ENCODE peak calls at places on chromosomes 13 and 19, in six cellular contexts. I is heart left ventricle, D is lower lobe of right lung, J is A549, S is fibroblast of lung, N is body of pancreas. H is an unnamed sample.

GRCh38 chr13:109576331-109576813 is 210.0 kb downstream of the IRS2 start:
- DNase-seq in I (no peak), N (no peak), S (peak; percentile 52), J (peak; percentile 6), D (no peak), H (peak; percentile 10)

GRCh38 chr13:41668130-41668757 is 210.9 kb downstream of the RGCC start:
- DNase-seq in J (peak; percentile 55), D (no peak), N (peak; percentile 67), I (no peak), S (peak; percentile 96), H (peak; percentile 91)

GRCh38 chr13:110327036-110327790 is 20.1 kb downstream of the COL4A2 start:
- DNase-seq in N (peak; percentile 53), S (no peak), I (no peak), J (no peak), D (no peak), H (peak; percentile 76)

GRCh38 chr19:17379221-17379631 is 2.1 kb upstream of the PLVAP start:
- DNase-seq in N (no peak), S (no peak), J (no peak), I (no peak), D (no peak), H (no peak)

GRCh38 chr13:111336666-111337065 is 16.2 kb downstream of the TEX29 start:
- DNase-seq in I (no peak), N (no peak), S (peak; percentile 52), J (no peak), D (no peak), H (no peak)

GRCh38 chr19:38702278-38702677 is 42.0 kb downstream of the CAPN12 start:
- DNase-seq in D (no peak), I (no peak), N (no peak), J (no peak), S (no peak), H (no peak)

GRCh38 chr13:98557934-98558630 is 18.8 kb downstream of the STK24 start:
- DNase-seq in J (no peak), N (no peak), I (no peak), S (no peak), D (no peak), H (peak; percentile 43)

GRCh38 chr19:29918891-29919290 is 23.1 kb upstream of the URI1 start:
- DNase-seq in D (no peak), N (no peak), J (no peak), I (no peak), S (no peak), H (no peak)

GRCh38 chr19:35313614-35314013 is 15.4 kb upstream of the CD22 start:
- DNase-seq in S (no peak), I (peak; percentile 24), J (no peak), N (no peak), D (no peak), H (no peak)

GRCh38 chr13:34678154-34678553 is 263.9 kb upstream of the NBEA start:
- DNase-seq in S (peak; percentile 13), N (no peak), I (no peak), D (no peak), J (peak; percentile 15), H (peak; percentile 82)

GRCh38 chr19:38557205-38557799 is 60.5 kb downstream of the MAP4K1 start:
- DNase-seq in J (no peak), D (peak; percentile 64), S (no peak), N (no peak), I (peak; percentile 58), H (no peak)

GRCh38 chr13:41075034-41075433 is 13.7 kb downstream of the WBP4 start:
- DNase-seq in N (no peak), D (no peak), J (peak; percentile 16), I (no peak), S (peak; percentile 69), H (no peak)

GRCh38 chr13:97889803-97890202 is 63.7 kb upstream of the IPO5 start:
- DNase-seq in J (no peak), D (no peak), N (no peak), I (peak; percentile 58), S (no peak), H (no peak)

GRCh38 chr13:50403311-50403710 is 388.1 kb downstream of the KCNRG start:
- DNase-seq in D (no peak), J (no peak), N (peak; percentile 39), S (no peak), I (no peak), H (no peak)

GRCh38 chr13:35179494-35179893 is 237.4 kb downstream of the NBEA start:
- DNase-seq in S (no peak), J (no peak), N (no peak), I (no peak), D (no peak), H (no peak)

GRCh38 chr13:97921146-97921776 is 32.2 kb upstream of the IPO5 start:
- DNase-seq in N (no peak), J (no peak), D (no peak), I (no peak), S (peak; percentile 18), H (no peak)

GRCh38 chr19:12841094-12841493 is 2.8 kb downstream of the MAST1 start:
- DNase-seq in I (no peak), S (peak; percentile 30), D (peak; percentile 50), J (no peak), N (peak; percentile 60), H (no peak)

GRCh38 chr19:33133438-33134031 is 1.6 kb downstream of the WDR88 start:
- DNase-seq in I (no peak), J (no peak), N (peak; percentile 43), S (peak; percentile 51), D (no peak), H (no peak)

GRCh38 chr19:6272411-6272791 is 7.4 kb downstream of the MLLT1 start:
- DNase-seq in J (no peak), I (no peak), S (no peak), N (no peak), D (no peak), H (no peak)

GRCh38 chr19:38667552-38668205 is 20.2 kb downstream of the ACTN4 start:
- DNase-seq in D (no peak), N (no peak), J (no peak), S (peak; percentile 84), I (no peak), H (no peak)

GRCh38 chr19:49637865-49638350 is 2.0 kb downstream of the RRAS start:
- DNase-seq in J (peak; percentile 87), S (peak; percentile 75), N (peak; percentile 79), I (peak; percentile 94), D (peak; percentile 87), H (peak; percentile 62)

GRCh38 chr19:11251217-11251616 is 11.1 kb downstream of the DOCK6 start:
- DNase-seq in N (no peak), I (no peak), J (no peak), S (no peak), D (no peak), H (no peak)

GRCh38 chr13:101242720-101243119 is 173.6 kb downstream of the NALCN start:
- DNase-seq in D (no peak), I (no peak), N (no peak), S (peak; percentile 33), J (no peak), H (no peak)

GRCh38 chr19:39171479-39172465 is 25.0 kb upstream of the NCCRP1 start:
- DNase-seq in D (no peak), N (no peak), S (no peak), I (no peak), J (no peak), H (no peak)

GRCh38 chr13:50740052-50740741 is 103.3 kb downstream of the DLEU7 start:
- DNase-seq in J (no peak), D (no peak), I (no peak), S (peak; percentile 36), N (no peak), H (no peak)

GRCh38 chr13:79997244-79997643 is 343.7 kb downstream of the SPRY2 start:
- DNase-seq in D (no peak), S (peak; percentile 12), I (no peak), J (no peak), N (no peak), H (no peak)

GRCh38 chr19:53182202-53182601 is 11.0 kb downstream of the ZNF665 start:
- DNase-seq in J (no peak), D (no peak), I (no peak), N (no peak), S (peak; percentile 74), H (peak; percentile 94)

GRCh38 chr19:54620464-54620863 is 9.8 kb upstream of the LILRB1 start:
- DNase-seq in N (no peak), J (no peak), D (no peak), S (no peak), I (no peak), H (no peak)

GRCh38 chr13:40096357-40096911 is 441.0 kb downstream of the COG6 start:
- DNase-seq in N (no peak), I (no peak), D (no peak), S (no peak), J (no peak), H (no peak)

GRCh38 chr13:95275322-95276118 is 25.7 kb downstream of the ABCC4 start:
- DNase-seq in D (no peak), I (no peak), N (no peak), S (peak; percentile 65), J (no peak), H (no peak)

DNA sequence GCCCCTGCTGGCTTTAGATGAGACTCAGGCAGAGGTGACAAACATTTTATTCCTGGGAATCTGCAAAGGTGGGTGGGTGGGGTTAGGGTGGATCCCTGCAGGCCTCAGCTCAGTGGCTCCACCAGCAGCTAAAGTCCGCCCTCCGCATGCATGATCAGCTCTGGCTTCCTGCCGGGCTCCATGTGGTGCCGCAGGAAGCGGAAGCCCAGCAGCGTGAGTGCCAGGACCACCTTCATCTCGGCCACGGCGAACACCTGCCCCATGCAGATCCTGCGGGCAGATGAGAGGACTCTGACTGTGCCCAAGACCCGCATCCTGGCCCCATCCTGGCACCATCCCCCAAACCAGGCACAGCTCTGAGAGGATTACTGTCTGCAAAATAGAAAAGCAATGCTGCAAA is 26.3 kb downstream of the CYP4F2 start:
- DNase-seq in J (no peak), N (peak; percentile 25), I (no peak), S (no peak), D (peak; percentile 51), H (no peak)
- TF ChIP-seq CTCF in J (no peak), N (no peak), I (no peak), S (no peak), D (no peak), H (no peak)

GRCh38 chr19:4559569-4559968 is at the start of gene SEMA6B:
- DNase-seq in I (peak; percentile 84), N (peak; percentile 24), J (no peak), D (peak; percentile 75), S (no peak), H (peak; percentile 9)
- H3K27ac ChIP-seq in I (peak within 1 kb of the TSS; percentile 78), N (no peak within 1 kb of the TSS), J (peak within 1 kb of the TSS; percentile 56), D (peak within 1 kb of the TSS; percentile 73), S (no peak within 1 kb of the TSS), H (no peak within 1 kb of the TSS)

GRCh38 chr13:108483981-108484380 is 145.4 kb upstream of the MYO16 start:
- DNase-seq in N (no peak), S (no peak), J (no peak), I (no peak), D (no peak), H (no peak)
- TF ChIP-seq CTCF in N (no peak), S (no peak), J (no peak), I (no peak), D (no peak), H (no peak)

DNA sequence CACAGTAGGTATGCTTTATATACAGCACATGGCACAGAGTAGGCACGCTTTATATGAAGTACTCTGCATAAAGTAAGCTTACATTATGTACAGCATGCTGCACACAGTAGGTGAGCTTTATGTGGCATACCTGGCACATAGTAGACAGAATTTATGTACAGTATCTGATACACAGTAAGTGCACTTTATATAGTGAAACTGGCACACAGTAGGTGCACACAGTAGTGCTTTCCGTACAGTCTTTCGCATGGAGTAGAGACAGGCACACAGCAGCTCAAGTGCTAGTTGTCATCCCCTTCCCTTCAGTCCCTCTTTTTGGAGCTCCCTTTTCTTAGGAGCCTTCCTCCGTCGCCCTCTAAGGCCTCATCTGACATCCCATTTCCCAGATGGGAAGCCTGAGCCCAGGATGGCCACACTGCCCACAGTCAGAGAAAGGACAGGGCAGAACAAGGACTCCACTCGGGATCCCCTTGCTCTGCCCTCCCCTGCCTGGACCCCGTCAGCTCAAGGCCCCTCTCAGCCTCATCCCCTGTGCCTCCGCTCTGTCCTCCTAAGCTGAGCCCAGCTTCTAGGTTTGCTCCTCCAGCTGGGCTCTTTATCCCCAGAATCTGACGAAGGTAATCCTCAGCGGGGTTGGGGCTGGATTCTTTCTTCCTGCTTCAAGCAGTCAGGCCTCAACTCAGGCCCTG is 852 bp upstream of the CYP4F12 start:
- DNase-seq in I (no peak), D (no peak), J (peak; percentile 4), S (no peak), N (no peak), H (no peak)
- H3K27ac ChIP-seq in I (peak overlapping the region; percentile 9), D (peak overlapping the region; percentile 62), J (peak overlapping the region; percentile 80), S (no peak overlapping the region), N (no peak overlapping the region), H (no peak overlapping the region)